ENCODE peak calls at places on chromosomes 2 and 18, in ten cellular contexts. S is esophagus squamous epithelium, P is IMR-90, N is A549, A is gastrocnemius medialis, Z is spleen, W is endothelial cell of umbilical vein, H is tibial nerve, T is heart left ventricle, M is adrenal gland. V is an unnamed sample.

GRCh38 chr18:49886891-49887764 is 73.8 kb upstream of the ACAA2 start:
- DNase-seq in S (no peak), P (no peak), N (no peak), A (no peak), Z (no peak), W (no peak), H (no peak), T (no peak), M (no peak), V (no peak)

GRCh38 chr2:237967463-237967871 is 653 bp downstream of the UBE2F start:
- DNase-seq in S (no peak), P (no peak), N (no peak), A (no peak), Z (peak; percentile 92), W (peak; percentile 35), H (no peak), T (peak; percentile 72), M (peak; percentile 52), V (peak; percentile 45)

GRCh38 chr2:166700079-166700478 is 188.2 kb upstream of the XIRP2 start:
- DNase-seq in S (no peak), P (peak; percentile 52), N (no peak), A (no peak), Z (no peak), W (no peak), H (no peak), T (no peak), M (no peak), V (no peak)

GRCh38 chr2:112154246-112155110 is 16.3 kb downstream of the FBLN7 start:
- DNase-seq in S (no peak), P (no peak), N (no peak), A (no peak), Z (no peak), W (no peak), H (no peak), T (no peak), M (no peak), V (no peak)

GRCh38 chr2:129799036-129799958 is 180.2 kb upstream of the RAB6C start:
- DNase-seq in S (no peak), P (no peak), N (no peak), A (no peak), Z (no peak), W (no peak), H (no peak), T (no peak), M (no peak), V (no peak)

GRCh38 chr2:169073211-169073971 is 4.0 kb downstream of the DHRS9 start:
- DNase-seq in S (no peak), P (no peak), N (no peak), A (no peak), Z (no peak), W (no peak), H (no peak), T (no peak), M (no peak), V (no peak)

GRCh38 chr2:2524340-2524941 is 193.4 kb upstream of the MYT1L start:
- DNase-seq in S (no peak), P (no peak), N (no peak), A (no peak), Z (no peak), W (no peak), H (no peak), T (no peak), M (no peak), V (no peak)

GRCh38 chr2:1742300-1742679 is 2.0 kb downstream of the PXDN start:
- DNase-seq in S (no peak), P (peak; percentile 67), N (no peak), A (no peak), Z (no peak), W (no peak), H (no peak), T (no peak), M (no peak), V (no peak)

GRCh38 chr2:193843675-193844074 is 1648.9 kb upstream of the TMEFF2 start:
- DNase-seq in S (no peak), P (no peak), N (no peak), A (no peak), Z (no peak), W (peak; percentile 0), H (no peak), T (no peak), M (no peak), V (no peak)

GRCh38 chr18:67092141-67092540 is 424.4 kb downstream of the DSEL start:
- DNase-seq in S (no peak), P (no peak), N (no peak), A (no peak), Z (no peak), W (no peak), H (no peak), T (no peak), M (no peak), V (no peak)

GRCh38 chr2:128624956-128625355 is 306.3 kb upstream of the HS6ST1 start:
- DNase-seq in S (no peak), P (no peak), N (no peak), A (no peak), Z (peak; percentile 55), W (no peak), H (no peak), T (peak; percentile 23), M (no peak), V (no peak)

GRCh38 chr2:237734905-237735623 is 63.5 kb upstream of the RBM44 start:
- DNase-seq in S (no peak), P (no peak), N (no peak), A (no peak), Z (no peak), W (peak; percentile 58), H (no peak), T (peak; percentile 69), M (no peak), V (no peak)

GRCh38 chr18:5106730-5107129 is 90.3 kb downstream of the AKAIN1 start:
- DNase-seq in S (no peak), P (no peak), N (peak; percentile 0), A (no peak), Z (no peak), W (no peak), H (no peak), T (no peak), M (no peak), V (no peak)

GRCh38 chr2:20164061-20164733 is 60.7 kb downstream of the SDC1 start:
- DNase-seq in S (no peak), P (no peak), N (peak; percentile 64), A (no peak), Z (no peak), W (no peak), H (no peak), T (no peak), M (no peak), V (no peak)

GRCh38 chr2:226215902-226216503 is 583.6 kb downstream of the IRS1 start:
- DNase-seq in S (no peak), P (peak; percentile 54), N (peak; percentile 66), A (no peak), Z (no peak), W (peak; percentile 10), H (peak; percentile 15), T (no peak), M (peak; percentile 62), V (peak; percentile 87)
- TF ChIP-seq CTCF in S (peak; percentile 40), P (peak; percentile 68), N (peak; percentile 37), A (peak; percentile 45), Z (peak; percentile 65), W (peak; percentile 23), H (peak; percentile 31), T (peak; percentile 72), M (peak; percentile 86), V (peak; percentile 65)

DNA sequence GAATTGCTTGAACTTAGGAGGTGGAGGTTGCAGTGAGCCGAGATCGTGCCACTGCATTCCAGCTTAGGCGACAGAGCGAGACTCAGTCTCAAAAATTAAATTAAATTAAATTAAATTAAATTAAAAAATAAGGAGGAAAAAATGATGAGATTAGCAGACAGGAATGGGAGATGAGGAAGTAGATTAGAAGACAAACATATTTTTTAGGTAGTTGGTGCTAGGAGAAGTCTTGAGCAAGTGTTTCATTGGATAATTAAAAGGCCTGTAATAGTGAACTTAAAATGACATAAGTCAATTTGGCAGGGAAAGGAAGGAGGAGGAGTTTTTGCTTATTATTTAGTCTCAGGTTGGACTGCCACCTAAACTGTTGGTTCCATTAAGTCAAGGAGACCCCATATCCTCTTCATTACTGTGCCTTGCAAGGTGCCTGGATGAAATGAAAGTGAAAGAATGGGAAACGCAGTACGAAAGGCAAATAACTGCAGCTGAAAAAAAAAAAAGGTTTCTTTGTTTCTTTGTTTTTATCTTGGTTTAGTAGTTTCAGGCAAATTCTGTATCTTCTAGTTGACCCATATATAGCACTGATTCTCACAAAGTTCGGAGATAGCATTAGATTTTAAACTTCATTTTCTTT is 162.0 kb downstream of the SLC8A1 start:
- DNase-seq in S (no peak), P (no peak), N (no peak), A (no peak), Z (no peak), W (no peak), H (no peak), T (no peak), M (no peak), V (no peak)
- H3K4me3 ChIP-seq in S (no peak overlapping the region), P (no peak overlapping the region), N (no peak overlapping the region), A (no peak overlapping the region), Z (no peak overlapping the region), W (no peak overlapping the region), H (no peak overlapping the region), T (no peak overlapping the region), M (no peak overlapping the region), V (no peak overlapping the region)

DNA sequence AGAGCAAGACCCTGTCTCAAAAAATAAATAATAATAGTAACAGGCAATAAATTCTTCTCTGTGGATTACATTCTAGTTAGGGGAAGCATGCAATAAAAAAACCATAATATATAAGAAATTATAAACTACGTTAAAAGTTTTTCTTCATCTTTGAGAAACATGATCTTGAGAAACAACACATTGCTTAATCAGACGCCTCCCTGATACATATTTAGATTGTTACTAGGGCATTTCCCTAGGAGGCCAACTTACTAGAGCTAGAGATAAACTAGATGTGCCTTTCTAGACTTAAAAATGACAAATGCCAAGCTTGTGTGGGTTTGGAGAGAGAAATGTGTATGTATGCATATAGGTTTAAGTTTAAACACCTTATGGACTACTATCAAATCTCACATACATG is 76.3 kb upstream of the GALNT5 start:
- DNase-seq in S (no peak), P (peak; percentile 42), N (no peak), A (no peak), Z (no peak), W (no peak), H (no peak), T (no peak), M (no peak), V (no peak)
- TF ChIP-seq POLR2A in S (no peak), P (no peak), N (no peak), A (no peak), Z (no peak), W (no peak), H (no peak), T (no peak), M (no peak), V (no peak)

GRCh38 chr18:33746261-33746660 is 168.2 kb downstream of the ASXL3 start:
- DNase-seq in S (no peak), P (no peak), N (no peak), A (no peak), Z (no peak), W (no peak), H (no peak), T (no peak), M (no peak), V (no peak)

GRCh38 chr18:33749831-33750230 is 171.8 kb downstream of the ASXL3 start:
- DNase-seq in S (no peak), P (no peak), N (no peak), A (no peak), Z (no peak), W (no peak), H (no peak), T (no peak), M (no peak), V (no peak)

GRCh38 chr18:33745396-33745795 is 167.4 kb downstream of the ASXL3 start:
- DNase-seq in S (no peak), P (no peak), N (no peak), A (no peak), Z (no peak), W (no peak), H (no peak), T (no peak), M (no peak), V (no peak)

GRCh38 chr18:33744032-33744697 is 166.1 kb downstream of the ASXL3 start:
- DNase-seq in S (no peak), P (no peak), N (no peak), A (no peak), Z (no peak), W (no peak), H (no peak), T (no peak), M (no peak), V (no peak)
- TF ChIP-seq CTCF in S (no peak), P (no peak), N (no peak), A (no peak), Z (no peak), W (no peak), H (no peak), T (no peak), M (no peak), V (no peak)

V was measured in testis.